ENCODE peak calls at places on chromosomes 2 and 18, in four cellular contexts. G is stimulated activated CD4-positive, alpha-beta T cell treated with anti-CD3 and anti-CD28 coated beads, TNF-alpha, amount 100 ng/mL, for 24 hours; E is right cardiac atrium; K is glutamatergic neuron. T is an unnamed sample.

GRCh38 chr2:195477996-195478382 is 179.0 kb upstream of the SLC39A10 start:
- DNase-seq in K (no peak), E (no peak), G (no peak), T (no peak)

GRCh38 chr2:196853301-196854087 is 44.3 kb upstream of the C2orf66 start:
- DNase-seq in E (no peak), G (no peak), K (no peak), T (no peak)

GRCh38 chr2:222102746-222103349 is 195.9 kb downstream of the PAX3 start:
- DNase-seq in K (no peak), E (no peak), G (no peak), T (no peak)

GRCh38 chr2:128277961-128278681 is 40.5 kb downstream of the HS6ST1 start:
- DNase-seq in K (no peak), E (no peak), G (no peak), T (peak; percentile 82)

GRCh38 chr2:105449083-105449482 is 50.2 kb upstream of the FHL2 start:
- DNase-seq in K (no peak), E (no peak), G (no peak), T (no peak)

GRCh38 chr2:9791711-9792110 is 51.6 kb upstream of the TAF1B start:
- DNase-seq in K (no peak), E (peak; percentile 74), G (no peak), T (no peak)

GRCh38 chr2:37464064-37464463 is 119.6 kb downstream of the QPCT start:
- DNase-seq in K (no peak), G (no peak), E (no peak), T (no peak)

GRCh38 chr2:240231838-240232244 is 91.4 kb upstream of the OTOS start:
- DNase-seq in G (no peak), E (peak; percentile 50), K (no peak), T (no peak)

GRCh38 chr18:70110678-70111077 is 94.8 kb downstream of the RTTN start:
- DNase-seq in K (no peak), G (no peak), E (peak; percentile 19), T (no peak)

GRCh38 chr2:80517301-80517700 is 212.7 kb upstream of the LRRTM1 start:
- DNase-seq in G (no peak), E (no peak), K (no peak), T (no peak)

GRCh38 chr18:54958711-54959625 is at the start of gene CCDC68:
- DNase-seq in G (no peak), E (peak; percentile 85), K (peak; percentile 38), T (no peak)

GRCh38 chr2:82656370-82656769 is 1802.7 kb downstream of the SUCLG1 start:
- DNase-seq in G (no peak), K (no peak), E (no peak), T (no peak)